ENCODE peak calls at places on chromosomes 12 and 14, in seven cellular contexts. E, F, G, Y, R, L and B are unnamed samples.

GRCh38 chr14:54737132-54737711 is 165.4 kb downstream of the GCH1 start:
- DNase-seq in E (no peak), F (no peak), G (no peak), Y (no peak), R (no peak), L (no peak), B (no peak)

GRCh38 chr12:46956451-46957035 is 122.9 kb upstream of the PCED1B start:
- DNase-seq in E (no peak), F (no peak), G (no peak), Y (no peak), R (no peak), L (no peak), B (no peak)

GRCh38 chr14:73935666-73936065 is 14.2 kb downstream of the FAM161B start:
- DNase-seq in E (no peak), F (no peak), G (peak), Y (no peak), R (no peak), L (no peak), B (no peak)

GRCh38 chr14:105166571-105167302 is 1.8 kb downstream of the JAG2 start:
- DNase-seq in E (no peak), F (no peak), G (no peak), Y (no peak), R (no peak), L (no peak), B (no peak)

GRCh38 chr12:608921-609320 is 54.3 kb downstream of the NINJ2 start:
- DNase-seq in E (no peak), F (no peak), G (no peak), Y (no peak), R (no peak), L (no peak), B (no peak)

GRCh38 chr12:57476162-57476992 is 3.3 kb downstream of the ARHGAP9 start:
- DNase-seq in E (no peak), F (no peak), G (peak), Y (no peak), R (no peak), L (peak), B (no peak)

GRCh38 chr12:106080111-106080732 is 58.5 kb downstream of the NUAK1 start:
- DNase-seq in E (no peak), F (no peak), G (no peak), Y (no peak), R (peak), L (no peak), B (no peak)

GRCh38 chr14:39268393-39268792 is 34.7 kb downstream of the MIA2 start:
- DNase-seq in E (no peak), F (no peak), G (no peak), Y (no peak), R (no peak), L (no peak), B (no peak)

GRCh38 chr12:3102721-3103410 is 25.7 kb downstream of the TSPAN9 start:
- DNase-seq in E (no peak), F (no peak), G (no peak), Y (no peak), R (peak), L (no peak), B (no peak)

GRCh38 chr12:95648990-95649791 is 97.9 kb upstream of the USP44 start:
- DNase-seq in E (peak), F (no peak), G (no peak), Y (no peak), R (no peak), L (no peak), B (no peak)

GRCh38 chr14:75979641-75980422 is 2.0 kb downstream of the TGFB3 start:
- DNase-seq in E (no peak), F (no peak), G (no peak), Y (no peak), R (peak), L (no peak), B (no peak)

GRCh38 chr14:101418601-101419000 is 142.7 kb upstream of the DIO3 start:
- DNase-seq in E (no peak), F (no peak), G (no peak), Y (no peak), R (no peak), L (no peak), B (no peak)

GRCh38 chr14:42428996-42429395 is 822.3 kb downstream of the LRFN5 start:
- DNase-seq in E (no peak), F (no peak), G (no peak), Y (no peak), R (no peak), L (no peak), B (no peak)

GRCh38 chr12:82688035-82688501 is 1.4 kb downstream of the TMTC2 start:
- DNase-seq in E (no peak), F (no peak), G (no peak), Y (no peak), R (no peak), L (no peak), B (no peak)

GRCh38 chr14:23610090-23610814 is 25.9 kb upstream of the DHRS2 start:
- DNase-seq in E (no peak), F (no peak), G (no peak), Y (no peak), R (no peak), L (no peak), B (no peak)

GRCh38 chr14:34874386-34875030 is 652 bp downstream of the BAZ1A start:
- DNase-seq in E (peak), F (peak), G (peak), Y (peak), R (peak), L (peak), B (no peak)

GRCh38 chr12:5442251-5443006 is 10.5 kb downstream of the NTF3 start:
- DNase-seq in E (no peak), F (no peak), G (peak), Y (no peak), R (no peak), L (no peak), B (no peak)

GRCh38 chr12:20368653-20369163 is 371 bp downstream of the PDE3A start:
- DNase-seq in E (peak), F (peak), G (peak), Y (peak), R (peak), L (peak), B (no peak)

GRCh38 chr12:100372846-100373245 is 16.0 kb downstream of the SLC17A8 start:
- DNase-seq in E (no peak), F (no peak), G (peak), Y (no peak), R (no peak), L (no peak), B (no peak)

GRCh38 chr12:114729731-114730130 is 45.8 kb upstream of the TBX3 start:
- DNase-seq in E (no peak), F (no peak), G (no peak), Y (no peak), R (no peak), L (no peak), B (no peak)

GRCh38 chr12:70756118-70756517 is 118.9 kb upstream of the PTPRB start:
- DNase-seq in E (no peak), F (no peak), G (no peak), Y (no peak), R (no peak), L (no peak), B (no peak)

GRCh38 chr14:75720828-75721227 is 59.8 kb downstream of the TTLL5 start:
- DNase-seq in E (no peak), F (no peak), G (no peak), Y (peak), R (peak), L (no peak), B (no peak)

GRCh38 chr14:57051633-57052032 is 217.1 kb downstream of the EXOC5 start:
- DNase-seq in E (no peak), F (no peak), G (peak), Y (no peak), R (no peak), L (no peak), B (no peak)
- TF ChIP-seq CTCF in E (no peak), F (no peak), G (peak), Y (no peak), R (no peak), L (no peak), B (no peak)

GRCh38 chr14:85131523-85131922 is 398.4 kb upstream of the FLRT2 start:
- DNase-seq in E (no peak), F (no peak), G (peak), Y (no peak), R (no peak), L (no peak), B (no peak)
- TF ChIP-seq CTCF in E (no peak), F (no peak), G (peak), Y (peak), R (no peak), L (no peak), B (no peak)

GRCh38 chr14:50343424-50343823 is 31.3 kb downstream of the DMAC2L start:
- DNase-seq in E (no peak), F (no peak), G (no peak), Y (no peak), R (no peak), L (no peak), B (no peak)

GRCh38 chr14:50340045-50340444 is 27.9 kb downstream of the DMAC2L start:
- DNase-seq in E (no peak), F (no peak), G (no peak), Y (no peak), R (no peak), L (no peak), B (no peak)

GRCh38 chr14:50340945-50341344 is 28.8 kb downstream of the DMAC2L start:
- DNase-seq in E (no peak), F (peak), G (peak), Y (no peak), R (no peak), L (no peak), B (no peak)

GRCh38 chr14:50344116-50344775 is 32.1 kb downstream of the DMAC2L start:
- DNase-seq in E (no peak), F (no peak), G (no peak), Y (no peak), R (no peak), L (no peak), B (no peak)

GRCh38 chr14:50342211-50343080 is 30.3 kb downstream of the DMAC2L start:
- DNase-seq in E (no peak), F (peak), G (peak), Y (peak), R (peak), L (peak), B (no peak)
- TF ChIP-seq CTCF in E (no peak), F (no peak), G (peak), Y (peak), R (peak), L (no peak), B (no peak)

DNA sequence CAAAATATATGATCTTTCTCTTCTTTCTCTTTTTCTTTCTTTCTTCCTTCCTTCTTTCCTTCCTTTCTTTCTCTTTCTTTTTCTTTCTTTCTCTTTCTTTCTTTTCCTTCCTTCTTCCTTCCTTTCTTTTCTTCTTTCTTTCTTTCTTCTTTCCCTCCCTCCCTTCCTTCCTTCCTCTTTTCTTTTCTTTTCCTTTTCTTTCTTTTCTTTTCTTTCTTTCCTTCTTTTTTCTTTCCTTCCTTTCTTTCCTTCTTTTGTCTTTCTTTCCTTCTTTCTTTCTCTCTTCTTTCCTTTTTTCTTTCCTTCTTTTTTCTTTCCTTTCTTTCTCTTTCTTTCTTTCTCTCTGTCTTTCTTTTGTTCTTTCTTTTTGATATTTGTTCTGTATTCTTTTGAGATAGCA is 1356.0 kb upstream of the SEL1L start:
- DNase-seq in E (no peak), F (no peak), G (no peak), Y (no peak), R (no peak), L (no peak), B (no peak)
- TF ChIP-seq CTCF in E (no peak), F (no peak), G (no peak), Y (no peak), R (no peak), L (no peak), B (no peak)

DNA sequence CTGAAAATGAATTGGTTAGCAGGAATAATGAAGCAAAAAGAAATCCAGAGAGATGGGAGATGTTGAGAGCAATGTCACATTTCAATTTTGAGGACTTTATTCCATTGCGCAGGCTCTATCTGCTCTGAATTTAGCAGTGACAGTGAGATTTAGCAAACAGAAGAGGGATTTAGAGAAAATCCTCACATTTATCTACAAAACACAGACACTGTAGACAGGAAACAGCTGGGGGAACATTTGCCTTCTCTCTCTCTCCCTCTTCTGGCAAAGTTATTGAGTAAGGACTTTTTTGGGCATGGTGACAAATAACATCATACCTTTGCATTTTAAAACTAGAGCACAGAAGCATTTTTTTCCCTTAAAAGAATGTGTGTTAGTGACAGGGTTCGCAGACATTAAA is at the start of gene IGF1:
- DNase-seq in E (no peak), F (no peak), G (peak), Y (no peak), R (no peak), L (no peak), B (no peak)
- TF ChIP-seq CTCF in E (no peak), F (no peak), G (no peak), Y (no peak), R (no peak), L (no peak), B (no peak)

DNA sequence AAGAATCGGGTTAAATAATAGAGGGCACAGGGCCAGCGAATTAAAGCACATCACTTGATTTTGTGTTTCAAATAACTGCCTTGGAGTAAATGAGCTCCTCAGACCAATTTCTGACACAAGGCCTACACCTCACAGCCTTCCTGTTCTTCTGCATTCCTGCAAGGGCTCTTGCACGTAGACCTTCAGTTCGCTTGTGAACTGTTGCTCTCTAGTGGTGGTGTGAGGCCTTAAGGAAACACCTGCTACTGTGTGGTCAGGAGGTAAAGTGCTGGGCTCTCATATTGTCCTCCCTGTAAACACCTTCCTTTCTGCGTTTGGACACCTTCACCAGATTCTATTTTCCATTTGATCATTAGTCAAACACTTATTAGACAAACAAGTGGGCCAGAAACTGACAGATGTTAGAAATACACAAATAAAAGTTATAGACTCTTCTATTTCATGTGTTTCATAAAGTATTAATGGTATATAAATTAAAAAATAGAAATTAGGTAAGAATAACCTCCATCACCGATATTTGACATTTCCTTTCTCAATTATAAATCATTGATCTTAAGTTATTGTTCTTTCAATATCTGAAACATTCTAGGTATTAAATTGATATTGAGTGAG is 29.2 kb upstream of the KLRF1 start:
- DNase-seq in E (peak), F (peak), G (peak), Y (no peak), R (peak), L (peak), B (no peak)
- TF ChIP-seq CTCF in E (peak), F (peak), G (peak), Y (peak), R (peak), L (peak), B (no peak)

GRCh38 chr14:45810152-45810872 is 557.3 kb upstream of the MIS18BP1 start:
- DNase-seq in E (no peak), F (no peak), G (peak), Y (no peak), R (no peak), L (no peak), B (no peak)
- TF ChIP-seq CTCF in E (no peak), F (peak), G (peak), Y (no peak), R (no peak), L (peak), B (no peak)

DNA sequence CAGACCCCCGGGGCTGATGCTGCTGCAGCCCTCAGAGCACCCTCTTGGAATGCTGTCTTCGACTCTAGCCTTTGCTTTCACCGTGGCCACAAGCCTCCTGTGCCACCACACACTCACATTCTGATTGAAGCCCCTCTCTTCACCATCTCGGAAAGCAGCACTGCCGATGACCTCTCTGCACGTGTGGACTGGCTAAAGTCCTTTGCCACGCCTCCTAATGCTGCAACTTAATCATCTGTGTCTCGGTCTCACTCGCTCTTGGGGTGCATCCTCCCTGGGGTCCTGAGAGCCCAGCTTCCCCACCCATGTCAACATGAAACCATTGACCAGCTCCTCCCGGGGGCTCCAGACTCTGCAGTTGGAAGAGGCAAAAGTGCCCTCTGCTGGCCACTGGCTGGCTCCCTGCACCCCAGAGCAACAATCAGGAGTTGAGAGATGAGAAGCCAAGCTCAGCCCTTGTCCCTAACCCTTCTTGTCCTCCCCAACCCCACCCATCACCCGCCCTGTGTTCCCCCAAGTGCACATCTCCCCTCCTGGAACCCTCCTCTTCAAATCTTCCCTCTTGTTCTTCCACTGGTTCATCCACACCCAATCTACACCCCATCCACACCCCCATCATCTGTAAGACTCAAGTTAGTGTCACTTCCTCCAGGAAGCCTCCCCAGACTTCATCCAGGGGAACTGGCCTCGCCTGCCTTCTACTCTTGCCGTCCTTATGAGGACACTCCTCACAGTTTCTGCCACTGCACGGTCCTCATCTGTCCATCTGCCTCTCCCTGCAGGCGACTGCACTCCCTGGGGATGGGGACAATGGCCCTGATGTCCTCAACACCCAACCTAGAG is 23.6 kb upstream of the FAM181A start:
- DNase-seq in E (peak), F (peak), G (peak), Y (no peak), R (no peak), L (no peak), B (no peak)
- TF ChIP-seq CTCF in E (peak), F (peak), G (peak), Y (peak), R (no peak), L (no peak), B (no peak)

GRCh38 chr14:45686771-45687170 is 433.8 kb upstream of the MIS18BP1 start:
- DNase-seq in E (no peak), F (no peak), G (no peak), Y (no peak), R (no peak), L (no peak), B (no peak)
- TF ChIP-seq CTCF in E (no peak), F (no peak), G (no peak), Y (no peak), R (no peak), L (no peak), B (no peak)

GRCh38 chr12:51357374-51358047 is 11.0 kb upstream of the CELA1 start:
- DNase-seq in E (no peak), F (no peak), G (no peak), Y (no peak), R (no peak), L (no peak), B (no peak)

GRCh38 chr12:51348116-51348515 is 1.6 kb upstream of the CELA1 start:
- DNase-seq in E (no peak), F (no peak), G (no peak), Y (no peak), R (no peak), L (no peak), B (no peak)

GRCh38 chr12:51349026-51349425 is 2.5 kb upstream of the CELA1 start:
- DNase-seq in E (no peak), F (no peak), G (no peak), Y (no peak), R (no peak), L (no peak), B (no peak)

GRCh38 chr12:51346581-51346980 is at the start of gene CELA1:
- DNase-seq in E (no peak), F (no peak), G (no peak), Y (no peak), R (no peak), L (no peak), B (no peak)

GRCh38 chr12:51351913-51352532 is 5.5 kb upstream of the CELA1 start:
- DNase-seq in E (peak), F (peak), G (peak), Y (no peak), R (peak), L (no peak), B (no peak)
- TF ChIP-seq CTCF in E (peak), F (peak), G (peak), Y (peak), R (peak), L (peak), B (peak)